ENCODE peak calls at places on chromosome 5, in eight cellular contexts. B is AG04450, P is A549, W is PC-3, H is gastrocnemius medialis, M is fibroblast of lung, Q is mammary epithelial cell, C is WERI-Rb-1. V is an unnamed sample.

GRCh38 chr5:53481887-53482716 is 1.7 kb downstream of the FST start:
- DNase-seq in P (peak; percentile 64), W (no peak), C (no peak), Q (peak; percentile 78), M (peak; percentile 74), H (no peak), B (no peak), V (peak; percentile 82)

GRCh38 chr5:151708126-151708525 is 21.4 kb upstream of the SPARC start:
- DNase-seq in H (no peak), Q (no peak), M (no peak), W (peak; percentile 23), P (no peak), B (no peak), C (no peak), V (no peak)

GRCh38 chr5:179284751-179285191 is 60.5 kb downstream of the ADAMTS2 start:
- DNase-seq in C (no peak), M (no peak), W (no peak), H (peak; percentile 39), B (no peak), Q (no peak), P (no peak), V (no peak)

GRCh38 chr5:50564079-50564478 is 102.4 kb upstream of the PARP8 start:
- DNase-seq in W (no peak), C (no peak), Q (peak; percentile 9), H (no peak), M (no peak), B (no peak), P (no peak), V (no peak)

GRCh38 chr5:84436866-84437265 is 52.2 kb upstream of the EDIL3 start:
- DNase-seq in H (no peak), C (no peak), Q (no peak), M (peak; percentile 79), P (no peak), B (no peak), W (peak; percentile 5), V (no peak)

GRCh38 chr5:143401253-143401845 is 2.1 kb downstream of the NR3C1 start:
- DNase-seq in P (no peak), B (no peak), M (no peak), H (no peak), W (no peak), Q (peak; percentile 16), C (no peak), V (no peak)

GRCh38 chr5:130021000-130021399 is 116.7 kb downstream of the CHSY3 start:
- DNase-seq in W (no peak), B (no peak), Q (no peak), P (no peak), C (no peak), H (no peak), M (no peak), V (no peak)

GRCh38 chr5:155616779-155617392 is 603.3 kb downstream of the KIF4B start:
- DNase-seq in C (peak; percentile 77), H (no peak), W (no peak), B (no peak), P (peak; percentile 43), Q (peak; percentile 14), M (peak; percentile 3), V (no peak)

GRCh38 chr5:116361979-116362577 is 212.5 kb downstream of the SEMA6A start:
- DNase-seq in H (no peak), M (no peak), Q (no peak), C (no peak), W (no peak), B (no peak), P (no peak), V (no peak)

GRCh38 chr5:54390539-54391031 is 64.9 kb upstream of the HSPB3 start:
- DNase-seq in Q (no peak), M (no peak), P (no peak), B (no peak), H (no peak), W (no peak), C (no peak), V (no peak)

GRCh38 chr5:65837139-65837538 is 89.2 kb upstream of the ERBIN start:
- DNase-seq in C (no peak), P (peak; percentile 9), M (peak; percentile 92), B (peak; percentile 66), H (no peak), W (peak; percentile 38), Q (peak; percentile 68), V (no peak)

GRCh38 chr5:108521011-108521700 is 139.3 kb upstream of the FBXL17 start:
- DNase-seq in Q (no peak), B (no peak), H (no peak), M (no peak), C (no peak), P (no peak), W (no peak), V (no peak)

GRCh38 chr5:172051643-172052362 is 45.4 kb upstream of the FBXW11 start:
- DNase-seq in C (no peak), B (no peak), P (no peak), W (peak; percentile 12), M (peak; percentile 27), Q (no peak), H (no peak), V (no peak)

DNA sequence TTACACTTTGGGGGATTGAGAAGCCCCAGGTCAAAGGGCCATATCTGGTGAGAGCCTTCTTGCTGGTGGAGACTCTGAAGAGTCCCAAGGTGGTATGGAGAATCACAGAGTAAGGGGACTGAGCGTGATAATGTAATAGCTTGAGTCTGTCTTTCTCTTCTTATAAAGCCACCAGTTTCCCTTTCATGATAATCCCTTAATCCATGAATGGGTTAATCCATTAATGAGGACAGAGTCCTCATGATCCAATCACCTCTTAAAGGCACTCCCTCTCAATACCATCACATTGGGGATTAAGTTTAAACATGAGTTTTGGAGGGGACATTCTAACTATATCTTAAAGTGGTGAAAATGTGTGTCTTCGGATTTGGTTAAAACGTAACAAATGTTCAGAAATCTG is 21.5 kb downstream of the WDR36 start:
- DNase-seq in M (no peak), W (no peak), H (no peak), P (no peak), C (no peak), B (no peak), Q (no peak), V (no peak)
- H3K4me3 ChIP-seq in M (no peak overlapping the region), W (no peak overlapping the region), H (no peak overlapping the region), P (no peak overlapping the region), C (no peak overlapping the region), B (no peak overlapping the region), Q (no peak overlapping the region), V (no peak overlapping the region)

GRCh38 chr5:88836195-88836838 is 46.7 kb downstream of the MEF2C start:
- DNase-seq in Q (peak; percentile 8), P (no peak), H (no peak), W (no peak), M (peak; percentile 5), C (no peak), B (no peak), V (no peak)
- H3K27ac ChIP-seq in Q (no peak overlapping the region), P (no peak overlapping the region), H (peak overlapping the region; percentile 85), W (no peak overlapping the region), M (peak overlapping the region; percentile 73), C (no peak overlapping the region), B (no peak overlapping the region), V (peak overlapping the region; percentile 82)

DNA sequence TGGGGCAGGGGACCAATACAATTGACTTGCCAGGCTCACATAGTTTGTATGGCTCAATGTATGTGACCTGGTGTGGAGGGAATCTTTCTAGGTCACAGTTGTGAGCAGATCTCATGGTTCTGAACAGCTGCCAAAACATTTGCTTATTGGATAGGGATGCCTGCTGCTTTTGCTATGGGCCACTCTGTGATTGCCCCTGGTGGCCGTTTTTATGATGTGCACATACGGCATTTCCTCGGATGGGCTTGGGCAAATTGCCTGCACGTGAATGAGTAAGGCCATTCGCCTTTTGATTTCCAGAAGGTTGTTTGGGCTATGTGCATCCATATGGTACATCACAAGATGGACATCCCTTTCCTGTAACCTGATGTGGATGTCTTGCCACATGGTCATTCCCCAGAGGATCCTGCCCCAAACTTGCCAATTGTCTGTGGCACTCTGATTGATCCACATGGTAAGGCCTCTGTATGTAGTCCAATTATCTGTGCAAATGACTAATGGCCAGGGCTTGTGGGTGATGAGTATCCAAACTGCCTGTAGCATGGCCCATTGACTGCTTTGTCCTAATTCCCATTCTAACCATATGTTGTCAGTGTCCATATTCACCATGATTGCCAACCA is 10.7 kb upstream of the SLC22A4 start:
- DNase-seq in B (no peak), H (no peak), M (peak; percentile 60), W (peak; percentile 47), Q (peak; percentile 48), P (peak; percentile 57), C (peak; percentile 41), V (no peak)
- TF ChIP-seq CTCF in B (peak; percentile 67), H (peak; percentile 43), M (peak; percentile 59), W (peak; percentile 55), Q (peak; percentile 77), P (peak; percentile 21), C (peak; percentile 75), V (no peak)

GRCh38 chr5:58579781-58580180 is 3.1 kb upstream of the RAB3C start:
- DNase-seq in Q (no peak), C (no peak), M (no peak), H (no peak), W (no peak), B (no peak), P (no peak), V (no peak)

GRCh38 chr5:58582411-58583393 is at the start of gene RAB3C:
- DNase-seq in C (peak; percentile 97), M (peak; percentile 92), H (peak; percentile 51), B (peak; percentile 72), Q (peak; percentile 91), P (peak; percentile 90), W (peak; percentile 72), V (peak; percentile 81)

GRCh38 chr5:58582004-58582403 is 871 bp upstream of the RAB3C start:
- DNase-seq in Q (no peak), M (no peak), W (no peak), P (no peak), H (no peak), C (peak; percentile 77), B (no peak), V (no peak)
- H3K4me3 ChIP-seq in Q (peak overlapping the region; percentile 59), M (peak overlapping the region; percentile 63), W (peak overlapping the region; percentile 65), P (peak overlapping the region; percentile 43), H (peak overlapping the region; percentile 41), C (peak overlapping the region; percentile 100), B (peak overlapping the region; percentile 62), V (peak overlapping the region; percentile 68)

DNA sequence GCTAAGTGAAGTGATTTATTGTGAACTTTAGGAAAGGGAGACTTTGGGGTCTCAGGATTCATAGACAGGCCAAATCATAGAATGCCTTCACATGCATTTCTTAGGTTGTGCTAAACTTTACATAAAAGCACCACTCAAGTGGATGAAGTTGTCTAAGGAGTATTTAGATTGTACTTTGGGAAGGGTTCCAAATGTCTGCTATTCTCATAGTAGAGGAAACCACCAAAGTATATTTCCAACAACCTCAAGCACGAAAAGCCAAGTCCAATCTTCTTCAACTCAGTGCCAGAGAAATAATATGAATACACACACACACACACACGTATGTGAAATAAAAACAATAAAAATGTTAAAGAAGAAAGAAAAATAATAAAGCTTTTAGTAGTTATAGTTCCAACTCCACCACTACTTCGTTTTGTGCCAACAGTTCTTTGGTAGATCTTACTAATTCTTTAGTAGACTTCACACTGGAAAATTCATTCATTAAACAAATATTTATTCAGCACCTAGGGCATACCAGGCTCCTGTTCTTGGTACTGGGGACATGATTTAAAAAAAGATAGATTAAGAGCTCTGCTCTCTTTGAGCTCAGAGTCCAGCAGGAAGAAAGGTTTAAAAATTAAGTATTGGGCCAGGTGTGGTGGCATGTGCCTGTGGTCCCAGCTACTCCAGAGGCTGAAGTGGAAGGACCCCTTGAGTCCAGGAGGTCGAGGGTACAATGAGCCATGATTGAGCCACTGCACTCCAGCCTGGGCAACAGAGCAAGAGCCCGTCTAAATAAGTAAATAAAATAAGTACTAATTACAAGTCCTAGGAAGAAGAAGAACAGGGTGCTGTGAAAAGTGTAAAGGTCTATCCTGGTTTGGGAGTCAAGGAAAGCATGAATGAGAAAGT is 41.5 kb downstream of the ENC1 start:
- DNase-seq in H (no peak), M (peak; percentile 86), P (no peak), Q (no peak), B (peak; percentile 29), C (no peak), W (no peak), V (no peak)
- H3K27ac ChIP-seq in H (no peak overlapping the region), M (no peak overlapping the region), P (no peak overlapping the region), Q (no peak overlapping the region), B (no peak overlapping the region), C (no peak overlapping the region), W (no peak overlapping the region), V (no peak overlapping the region)

GRCh38 chr5:32942225-32942989 is 231.3 kb downstream of the NPR3 start:
- DNase-seq in H (no peak), P (peak; percentile 62), B (no peak), M (peak; percentile 11), W (peak; percentile 84), C (peak; percentile 17), Q (peak; percentile 38), V (no peak)
- TF ChIP-seq CTCF in H (no peak), P (peak; percentile 37), B (peak; percentile 41), M (peak; percentile 17), W (peak; percentile 75), C (peak; percentile 49), Q (peak; percentile 63), V (no peak)